ENCODE peak calls at places on chromosomes 2 and 18, in nine cellular contexts. B is glutamatergic neuron; L is posterior cingulate gyrus; P is BJ; D is activated CD4-positive, alpha-beta T cell treated with anti-CD3 and anti-CD28 coated beads, Interleukin-2, amount 10 ng/mL, durations not matched to agents 7 days and 5 days; Z is sciatic nerve; U is MV-4-11; F is RPMI7951; C is NCI-H2227 treated with DMSO at 0.1 percent for 48 hours. H is an unnamed sample.

GRCh38 chr2:3249477-3249962 is 128.1 kb downstream of the EIPR1 start:
- DNase-seq in B (no peak), Z (no peak), L (no peak), U (no peak), C (no peak), F (no peak), P (no peak), D (no peak), H (no peak)

GRCh38 chr2:232204457-232204931 is 174.1 kb upstream of the ALPP start:
- DNase-seq in F (no peak), B (no peak), P (no peak), L (peak; percentile 22), C (peak; percentile 6), D (no peak), U (no peak), Z (peak; percentile 65), H (no peak)

GRCh38 chr2:216363221-216363620 is 9.1 kb downstream of the MARCHF4 start:
- DNase-seq in D (no peak), P (no peak), U (no peak), Z (no peak), F (no peak), C (no peak), B (no peak), L (no peak), H (no peak)

GRCh38 chr2:218832520-218832919 is 917 bp upstream of the PRKAG3 start:
- DNase-seq in Z (peak; percentile 50), U (no peak), F (peak; percentile 75), P (no peak), B (no peak), C (no peak), L (no peak), D (no peak), H (no peak)

GRCh38 chr2:239304533-239305221 is 96.1 kb downstream of the HDAC4 start:
- DNase-seq in D (no peak), U (no peak), L (no peak), P (no peak), C (no peak), F (no peak), Z (peak; percentile 45), B (no peak), H (no peak)

GRCh38 chr2:20177556-20178403 is 47.1 kb downstream of the SDC1 start:
- DNase-seq in F (no peak), D (no peak), L (no peak), U (no peak), B (no peak), P (no peak), C (no peak), Z (peak; percentile 22), H (no peak)

GRCh38 chr18:48409591-48410094 is 460 bp upstream of the ZBTB7C start:
- DNase-seq in C (peak; percentile 44), U (no peak), B (no peak), Z (peak; percentile 71), P (no peak), L (peak; percentile 37), F (peak; percentile 15), D (no peak), H (no peak)

GRCh38 chr2:170073288-170073687 is 104.7 kb upstream of the MYO3B start:
- DNase-seq in P (peak; percentile 8), D (no peak), Z (peak; percentile 86), B (no peak), F (peak; percentile 44), U (no peak), C (no peak), L (peak; percentile 63), H (no peak)

GRCh38 chr2:179932786-179933185 is 71.4 kb upstream of the ZNF385B start:
- DNase-seq in Z (no peak), F (no peak), B (no peak), P (no peak), D (no peak), L (peak; percentile 13), U (no peak), C (no peak), H (no peak)